ENCODE peak calls at places on chromosomes 7 and 10, in eight cellular contexts. One of them, this sample, is unnamed. For H3K4me1, the result is how much of the 10 kb centered on the place peaks cover.

GRCh38 chr7:11709240-11709639 is 122.8 kb downstream of the THSD7A start:
- DNase-seq in adrenal gland: no peak
- DNase-seq in HCT116: no peak
- DNase-seq in CD4-positive, alpha-beta memory T cell: no peak
- DNase-seq in psoas muscle: no peak
- DNase-seq in heart right ventricle: no peak
- DNase-seq in thoracic aorta: no peak
- DNase-seq in left ventricle myocardium inferior: no peak
- DNase-seq in this sample: no peak

GRCh38 chr7:20598479-20599419 is 16.7 kb upstream of the ABCB5 start:
- DNase-seq in heart right ventricle: no peak
- DNase-seq in adrenal gland: no peak
- DNase-seq in psoas muscle: no peak
- DNase-seq in left ventricle myocardium inferior: no peak
- DNase-seq in HCT116: peak
- DNase-seq in thoracic aorta: no peak
- DNase-seq in CD4-positive, alpha-beta memory T cell: peak
- DNase-seq in this sample: no peak

GRCh38 chr10:16856567-16856966 is 39.3 kb upstream of the RSU1 start:
- DNase-seq in psoas muscle: no peak
- DNase-seq in heart right ventricle: no peak
- DNase-seq in thoracic aorta: no peak
- DNase-seq in HCT116: no peak
- DNase-seq in left ventricle myocardium inferior: no peak
- DNase-seq in adrenal gland: no peak
- DNase-seq in CD4-positive, alpha-beta memory T cell: no peak
- DNase-seq in this sample: no peak

GRCh38 chr7:91140982-91141381 is 123.3 kb upstream of the FZD1 start:
- DNase-seq in left ventricle myocardium inferior: no peak
- DNase-seq in CD4-positive, alpha-beta memory T cell: no peak
- DNase-seq in heart right ventricle: no peak
- DNase-seq in HCT116: no peak
- DNase-seq in thoracic aorta: no peak
- DNase-seq in adrenal gland: peak
- DNase-seq in psoas muscle: no peak
- DNase-seq in this sample: peak

GRCh38 chr7:87580636-87581035 is 20.0 kb downstream of the ABCB1 start:
- DNase-seq in thoracic aorta: no peak
- DNase-seq in HCT116: no peak
- DNase-seq in adrenal gland: no peak
- DNase-seq in CD4-positive, alpha-beta memory T cell: no peak
- DNase-seq in psoas muscle: no peak
- DNase-seq in heart right ventricle: no peak
- DNase-seq in left ventricle myocardium inferior: no peak
- DNase-seq in this sample: no peak

GRCh38 chr7:70696139-70696782 is 435.7 kb upstream of the GALNT17 start:
- DNase-seq in HCT116: no peak
- DNase-seq in heart right ventricle: no peak
- DNase-seq in CD4-positive, alpha-beta memory T cell: no peak
- DNase-seq in thoracic aorta: no peak
- DNase-seq in left ventricle myocardium inferior: no peak
- DNase-seq in adrenal gland: no peak
- DNase-seq in psoas muscle: no peak
- DNase-seq in this sample: no peak

GRCh38 chr7:96321041-96321669 is 743 bp downstream of the SLC25A13 start:
- DNase-seq in adrenal gland: peak
- DNase-seq in heart right ventricle: peak
- DNase-seq in left ventricle myocardium inferior: peak
- DNase-seq in CD4-positive, alpha-beta memory T cell: no peak
- DNase-seq in psoas muscle: peak
- DNase-seq in thoracic aorta: peak
- DNase-seq in HCT116: peak
- DNase-seq in this sample: peak

GRCh38 chr10:126250527-126251310 is 137.6 kb downstream of the ADAM12 start:
- DNase-seq in adrenal gland: no peak
- DNase-seq in HCT116: no peak
- DNase-seq in CD4-positive, alpha-beta memory T cell: no peak
- DNase-seq in psoas muscle: no peak
- DNase-seq in left ventricle myocardium inferior: no peak
- DNase-seq in heart right ventricle: no peak
- DNase-seq in thoracic aorta: no peak
- DNase-seq in this sample: no peak

GRCh38 chr10:18332048-18332447 is 191.8 kb downstream of the CACNB2 start:
- DNase-seq in psoas muscle: no peak
- DNase-seq in CD4-positive, alpha-beta memory T cell: no peak
- DNase-seq in heart right ventricle: no peak
- DNase-seq in HCT116: no peak
- DNase-seq in left ventricle myocardium inferior: no peak
- DNase-seq in adrenal gland: no peak
- DNase-seq in thoracic aorta: no peak
- DNase-seq in this sample: no peak

GRCh38 chr7:45701701-45702460 is 127.7 kb downstream of the ADCY1 start:
- DNase-seq in adrenal gland: peak
- DNase-seq in psoas muscle: no peak
- DNase-seq in HCT116: no peak
- DNase-seq in thoracic aorta: no peak
- DNase-seq in CD4-positive, alpha-beta memory T cell: no peak
- DNase-seq in left ventricle myocardium inferior: no peak
- DNase-seq in heart right ventricle: no peak
- DNase-seq in this sample: no peak

GRCh38 chr7:40882071-40882658 is 747.4 kb downstream of the SUGCT start:
- DNase-seq in left ventricle myocardium inferior: no peak
- DNase-seq in CD4-positive, alpha-beta memory T cell: no peak
- DNase-seq in heart right ventricle: no peak
- DNase-seq in thoracic aorta: no peak
- DNase-seq in adrenal gland: no peak
- DNase-seq in psoas muscle: no peak
- DNase-seq in HCT116: no peak
- DNase-seq in this sample: no peak

GRCh38 chr10:112969542-112969941 is 19.5 kb downstream of the TCF7L2 start:
- DNase-seq in heart right ventricle: no peak
- DNase-seq in HCT116: no peak
- DNase-seq in thoracic aorta: no peak
- DNase-seq in psoas muscle: no peak
- DNase-seq in CD4-positive, alpha-beta memory T cell: no peak
- DNase-seq in adrenal gland: no peak
- DNase-seq in left ventricle myocardium inferior: no peak
- DNase-seq in this sample: no peak

GRCh38 chr10:112966191-112966855 is 16.3 kb downstream of the TCF7L2 start:
- DNase-seq in thoracic aorta: no peak
- DNase-seq in adrenal gland: no peak
- DNase-seq in left ventricle myocardium inferior: no peak
- DNase-seq in psoas muscle: no peak
- DNase-seq in heart right ventricle: no peak
- DNase-seq in CD4-positive, alpha-beta memory T cell: no peak
- DNase-seq in HCT116: no peak
- DNase-seq in this sample: no peak

GRCh38 chr10:112970036-112970435 is 20.0 kb downstream of the TCF7L2 start:
- DNase-seq in adrenal gland: no peak
- DNase-seq in left ventricle myocardium inferior: no peak
- DNase-seq in thoracic aorta: no peak
- DNase-seq in HCT116: no peak
- DNase-seq in CD4-positive, alpha-beta memory T cell: no peak
- DNase-seq in psoas muscle: no peak
- DNase-seq in heart right ventricle: no peak
- DNase-seq in this sample: no peak

GRCh38 chr10:112967200-112967599 is 17.2 kb downstream of the TCF7L2 start:
- DNase-seq in heart right ventricle: no peak
- DNase-seq in thoracic aorta: no peak
- DNase-seq in HCT116: no peak
- DNase-seq in adrenal gland: no peak
- DNase-seq in CD4-positive, alpha-beta memory T cell: no peak
- DNase-seq in left ventricle myocardium inferior: no peak
- DNase-seq in psoas muscle: no peak
- DNase-seq in this sample: no peak

GRCh38 chr10:112969131-112969530 is 19.1 kb downstream of the TCF7L2 start:
- DNase-seq in thoracic aorta: no peak
- DNase-seq in heart right ventricle: no peak
- DNase-seq in adrenal gland: no peak
- DNase-seq in left ventricle myocardium inferior: no peak
- DNase-seq in psoas muscle: no peak
- DNase-seq in CD4-positive, alpha-beta memory T cell: no peak
- DNase-seq in HCT116: no peak
- DNase-seq in this sample: no peak
- H3K27ac ChIP-seq in thoracic aorta: no peak
- H3K27ac ChIP-seq in heart right ventricle: no peak
- H3K27ac ChIP-seq in adrenal gland: no peak
- H3K27ac ChIP-seq in left ventricle myocardium inferior: no peak
- H3K27ac ChIP-seq in psoas muscle: no peak
- H3K27ac ChIP-seq in CD4-positive, alpha-beta memory T cell: no peak
- H3K27ac ChIP-seq in HCT116: no peak
- H3K27ac ChIP-seq in this sample: no peak

GRCh38 chr7:104901239-104901638 is 112.8 kb upstream of the KMT2E start:
- DNase-seq in HCT116: no peak
- DNase-seq in psoas muscle: no peak
- DNase-seq in left ventricle myocardium inferior: no peak
- DNase-seq in heart right ventricle: no peak
- DNase-seq in thoracic aorta: no peak
- DNase-seq in adrenal gland: no peak
- DNase-seq in CD4-positive, alpha-beta memory T cell: no peak
- DNase-seq in this sample: no peak

GRCh38 chr7:104895851-104896236 is 118.2 kb upstream of the KMT2E start:
- DNase-seq in adrenal gland: no peak
- DNase-seq in CD4-positive, alpha-beta memory T cell: no peak
- DNase-seq in HCT116: no peak
- DNase-seq in psoas muscle: no peak
- DNase-seq in thoracic aorta: no peak
- DNase-seq in left ventricle myocardium inferior: no peak
- DNase-seq in heart right ventricle: no peak
- DNase-seq in this sample: no peak

GRCh38 chr7:104894998-104895850 is 118.8 kb upstream of the KMT2E start:
- DNase-seq in thoracic aorta: no peak
- DNase-seq in HCT116: no peak
- DNase-seq in psoas muscle: no peak
- DNase-seq in heart right ventricle: no peak
- DNase-seq in adrenal gland: no peak
- DNase-seq in CD4-positive, alpha-beta memory T cell: no peak
- DNase-seq in left ventricle myocardium inferior: no peak
- DNase-seq in this sample: no peak

GRCh38 chr7:104900525-104900924 is 113.5 kb upstream of the KMT2E start:
- DNase-seq in adrenal gland: no peak
- DNase-seq in thoracic aorta: no peak
- DNase-seq in left ventricle myocardium inferior: no peak
- DNase-seq in psoas muscle: no peak
- DNase-seq in heart right ventricle: no peak
- DNase-seq in CD4-positive, alpha-beta memory T cell: no peak
- DNase-seq in HCT116: no peak
- DNase-seq in this sample: no peak

GRCh38 chr7:104898434-104898833 is 115.6 kb upstream of the KMT2E start:
- DNase-seq in adrenal gland: no peak
- DNase-seq in psoas muscle: no peak
- DNase-seq in left ventricle myocardium inferior: no peak
- DNase-seq in HCT116: no peak
- DNase-seq in heart right ventricle: no peak
- DNase-seq in thoracic aorta: no peak
- DNase-seq in CD4-positive, alpha-beta memory T cell: no peak
- DNase-seq in this sample: no peak
- H3K4me1 ChIP-seq in adrenal gland: under half
- H3K4me1 ChIP-seq in psoas muscle: under half
- H3K4me1 ChIP-seq in left ventricle myocardium inferior: under half
- H3K4me1 ChIP-seq in HCT116: under half
- H3K4me1 ChIP-seq in heart right ventricle: under half
- H3K4me1 ChIP-seq in thoracic aorta: under half
- H3K4me1 ChIP-seq in CD4-positive, alpha-beta memory T cell: under half
- H3K4me1 ChIP-seq in this sample: under half

GRCh38 chr7:55058314-55058713 is 39.5 kb downstream of the EGFR start:
- DNase-seq in left ventricle myocardium inferior: no peak
- DNase-seq in psoas muscle: no peak
- DNase-seq in HCT116: no peak
- DNase-seq in adrenal gland: no peak
- DNase-seq in heart right ventricle: no peak
- DNase-seq in CD4-positive, alpha-beta memory T cell: no peak
- DNase-seq in thoracic aorta: no peak
- DNase-seq in this sample: no peak

GRCh38 chr7:55060690-55061414 is 42.0 kb downstream of the EGFR start:
- DNase-seq in heart right ventricle: no peak
- DNase-seq in CD4-positive, alpha-beta memory T cell: no peak
- DNase-seq in left ventricle myocardium inferior: no peak
- DNase-seq in adrenal gland: peak
- DNase-seq in thoracic aorta: no peak
- DNase-seq in HCT116: no peak
- DNase-seq in psoas muscle: no peak
- DNase-seq in this sample: no peak

GRCh38 chr7:55059006-55059405 is 40.2 kb downstream of the EGFR start:
- DNase-seq in CD4-positive, alpha-beta memory T cell: no peak
- DNase-seq in psoas muscle: no peak
- DNase-seq in HCT116: no peak
- DNase-seq in thoracic aorta: no peak
- DNase-seq in left ventricle myocardium inferior: no peak
- DNase-seq in adrenal gland: no peak
- DNase-seq in heart right ventricle: no peak
- DNase-seq in this sample: no peak

GRCh38 chr7:55062106-55062499 is 43.3 kb downstream of the EGFR start:
- DNase-seq in thoracic aorta: no peak
- DNase-seq in CD4-positive, alpha-beta memory T cell: no peak
- DNase-seq in heart right ventricle: no peak
- DNase-seq in HCT116: no peak
- DNase-seq in left ventricle myocardium inferior: no peak
- DNase-seq in adrenal gland: peak
- DNase-seq in psoas muscle: no peak
- DNase-seq in this sample: no peak

DNA sequence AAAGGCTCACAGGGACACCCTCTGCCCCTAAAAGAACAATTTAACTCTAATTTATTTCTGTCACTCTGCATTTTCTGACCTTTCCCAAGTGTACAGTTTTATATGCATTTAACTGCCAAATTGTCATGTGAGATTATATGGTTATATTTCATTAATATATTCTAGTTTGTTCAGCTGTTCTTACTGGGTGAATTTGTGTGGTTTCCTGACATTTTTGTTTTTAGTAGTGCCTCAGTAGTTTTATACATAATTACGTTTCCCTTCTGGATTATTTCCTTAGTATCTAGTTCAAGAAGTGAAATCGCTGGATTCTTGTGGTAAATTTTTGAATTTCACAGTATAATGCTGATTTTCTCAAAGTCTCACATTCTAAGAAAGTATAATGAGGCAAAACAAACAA is 41.3 kb downstream of the EGFR start:
- DNase-seq in heart right ventricle: no peak
- DNase-seq in CD4-positive, alpha-beta memory T cell: no peak
- DNase-seq in psoas muscle: no peak
- DNase-seq in adrenal gland: no peak
- DNase-seq in HCT116: no peak
- DNase-seq in thoracic aorta: no peak
- DNase-seq in left ventricle myocardium inferior: no peak
- DNase-seq in this sample: no peak
- H3K27ac ChIP-seq in heart right ventricle: no peak
- H3K27ac ChIP-seq in CD4-positive, alpha-beta memory T cell: no peak
- H3K27ac ChIP-seq in psoas muscle: no peak
- H3K27ac ChIP-seq in adrenal gland: no peak
- H3K27ac ChIP-seq in HCT116: no peak
- H3K27ac ChIP-seq in thoracic aorta: no peak
- H3K27ac ChIP-seq in left ventricle myocardium inferior: no peak
- H3K27ac ChIP-seq in this sample: no peak

DNA sequence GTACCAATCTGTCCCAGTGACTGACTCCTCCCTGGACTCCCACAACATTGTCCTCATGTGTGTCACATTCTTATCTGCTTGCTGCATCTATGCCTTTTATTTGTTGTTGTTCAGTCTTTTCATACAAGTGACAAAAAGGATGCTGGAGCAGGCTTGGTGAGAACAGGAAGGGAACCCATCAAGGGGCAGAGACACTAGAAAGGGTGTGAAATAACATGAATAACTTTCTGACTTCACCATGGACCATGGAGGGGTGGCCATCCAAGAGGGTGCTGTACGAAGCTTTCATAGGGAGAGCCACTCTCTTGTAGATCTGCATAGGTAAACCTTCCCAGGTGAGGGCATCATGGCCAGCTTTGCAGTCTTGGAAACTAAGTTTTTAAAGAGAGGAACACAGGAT is 14.5 kb downstream of the GIMAP8 start:
- DNase-seq in psoas muscle: no peak
- DNase-seq in HCT116: no peak
- DNase-seq in CD4-positive, alpha-beta memory T cell: no peak
- DNase-seq in thoracic aorta: no peak
- DNase-seq in heart right ventricle: no peak
- DNase-seq in adrenal gland: no peak
- DNase-seq in left ventricle myocardium inferior: no peak
- DNase-seq in this sample: no peak
- H3K4me1 ChIP-seq in psoas muscle: under half
- H3K4me1 ChIP-seq in HCT116: under half
- H3K4me1 ChIP-seq in CD4-positive, alpha-beta memory T cell: half or more
- H3K4me1 ChIP-seq in thoracic aorta: under half
- H3K4me1 ChIP-seq in heart right ventricle: under half
- H3K4me1 ChIP-seq in adrenal gland: under half
- H3K4me1 ChIP-seq in left ventricle myocardium inferior: under half
- H3K4me1 ChIP-seq in this sample: under half

This sample was measured in tibial artery.